ENCODE peak calls at places on chromosomes 7 and 10, in nine cellular contexts. P, Q, H, U, G, Y, J, R and K are unnamed samples.

GRCh38 chr10:784377-784758 is 94.9 kb upstream of the DIP2C start:
- DNase-seq in U (no peak), Y (peak; percentile 53), Q (peak; percentile 52), J (no peak), H (no peak), R (no peak), P (no peak), G (peak; percentile 62), K (no peak)

GRCh38 chr7:86600506-86601290 is 43.0 kb upstream of the GRM3 start:
- DNase-seq in Q (peak; percentile 22), G (no peak), H (no peak), J (no peak), U (peak; percentile 3), Y (no peak), R (no peak), P (no peak), K (no peak)

GRCh38 chr10:132163278-132163765 is 23.4 kb upstream of the DPYSL4 start:
- DNase-seq in H (no peak), Y (peak; percentile 90), P (peak; percentile 82), R (no peak), G (no peak), U (peak; percentile 43), Q (peak; percentile 64), J (no peak), K (no peak)

GRCh38 chr7:99076615-99077014 is 67.3 kb downstream of the SMURF1 start:
- DNase-seq in H (no peak), J (no peak), P (no peak), U (no peak), G (no peak), Y (no peak), R (no peak), Q (no peak), K (no peak)

GRCh38 chr7:50970092-50970491 is 187.4 kb upstream of the GRB10 start:
- DNase-seq in Q (no peak), J (no peak), P (no peak), R (no peak), Y (no peak), U (no peak), H (no peak), G (no peak), K (no peak)

GRCh38 chr10:97217299-97217698 is 31.5 kb upstream of the SLIT1 start:
- DNase-seq in H (no peak), Q (no peak), Y (no peak), P (no peak), J (peak; percentile 26), U (no peak), G (no peak), R (no peak), K (no peak)

GRCh38 chr7:22860784-22861482 is 38.3 kb upstream of the TOMM7 start:
- DNase-seq in Q (no peak), J (peak; percentile 55), R (no peak), H (no peak), G (no peak), Y (peak; percentile 43), P (no peak), U (peak; percentile 48), K (no peak)

GRCh38 chr10:84026821-84027257 is 112.5 kb upstream of the GHITM start:
- DNase-seq in P (no peak), J (peak; percentile 44), R (no peak), U (peak; percentile 40), H (no peak), Y (peak; percentile 31), G (no peak), Q (peak; percentile 42), K (no peak)

GRCh38 chr10:5089869-5090268 is 4.3 kb upstream of the AKR1C3 start:
- DNase-seq in R (no peak), G (no peak), H (no peak), Q (no peak), Y (peak; percentile 9), P (no peak), U (peak; percentile 89), J (peak; percentile 53), K (no peak)

GRCh38 chr7:2558620-2559282 is at the start of gene IQCE:
- DNase-seq in P (peak; percentile 98), R (peak; percentile 65), J (peak; percentile 86), Q (peak; percentile 97), Y (peak; percentile 92), H (peak; percentile 84), U (peak; percentile 79), G (peak; percentile 96), K (no peak)